ENCODE peak calls at places on chromosomes 13 and 19, in nine cellular contexts. Y is cardiac muscle cell, P is IMR-90, J is mammary epithelial cell, X is body of pancreas, K is ascending aorta, H is endodermal cell, V is adrenal gland, B is astrocyte. E is an unnamed sample.

GRCh38 chr19:45769821-45770191 is 754 bp upstream of the SIX5 start:
- DNase-seq in Y (no peak), P (peak; percentile 38), J (peak; percentile 47), X (peak; percentile 60), K (no peak), H (no peak), V (peak; percentile 69), B (no peak), E (no peak)

GRCh38 chr19:52936151-52936957 is 13.1 kb upstream of the ZNF888 start:
- DNase-seq in Y (peak; percentile 10), P (no peak), J (no peak), X (peak; percentile 60), K (no peak), H (no peak), V (no peak), B (no peak), E (no peak)

GRCh38 chr19:3358392-3358918 is 7.9 kb upstream of the NFIC start:
- DNase-seq in Y (no peak), P (no peak), J (no peak), X (no peak), K (no peak), H (no peak), V (no peak), B (no peak), E (no peak)

GRCh38 chr13:48188129-48188528 is 44.9 kb upstream of the ITM2B start:
- DNase-seq in Y (no peak), P (no peak), J (no peak), X (no peak), K (no peak), H (no peak), V (no peak), B (no peak), E (no peak)

GRCh38 chr19:12833747-12834417 is 497 bp downstream of the RTBDN start:
- DNase-seq in Y (peak; percentile 18), P (no peak), J (no peak), X (peak; percentile 21), K (no peak), H (peak; percentile 88), V (peak; percentile 35), B (no peak), E (no peak)

GRCh38 chr13:91804724-91805123 is 406.3 kb downstream of the GPC5 start:
- DNase-seq in Y (no peak), P (no peak), J (no peak), X (no peak), K (no peak), H (peak; percentile 42), V (no peak), B (no peak), E (no peak)

GRCh38 chr19:10292206-10292788 is 2.5 kb downstream of the ICAM5 start:
- DNase-seq in Y (peak; percentile 85), P (peak; percentile 78), J (peak; percentile 36), X (peak; percentile 80), K (peak; percentile 36), H (peak; percentile 98), V (peak; percentile 73), B (no peak), E (no peak)

GRCh38 chr13:99743079-99743478 is 228.5 kb downstream of the ZIC5 start:
- DNase-seq in Y (no peak), P (no peak), J (no peak), X (no peak), K (no peak), H (no peak), V (no peak), B (no peak), E (no peak)

GRCh38 chr19:6521718-6522646 is 8.8 kb upstream of the TNFSF9 start:
- DNase-seq in Y (peak; percentile 41), P (no peak), J (no peak), X (peak; percentile 27), K (no peak), H (no peak), V (no peak), B (no peak), E (no peak)

GRCh38 chr19:49148784-49149651 is 6.2 kb downstream of the HRC start:
- DNase-seq in Y (peak; percentile 98), P (peak; percentile 86), J (peak; percentile 91), X (peak; percentile 99), K (peak; percentile 88), H (peak; percentile 100), V (peak; percentile 100), B (peak; percentile 67), E (peak; percentile 53)

GRCh38 chr19:49151339-49152217 is 3.6 kb downstream of the HRC start:
- DNase-seq in Y (peak; percentile 53), P (peak; percentile 11), J (peak; percentile 84), X (peak; percentile 95), K (no peak), H (peak; percentile 99), V (peak; percentile 87), B (no peak), E (peak; percentile 66)

GRCh38 chr19:49150944-49151243 is 4.3 kb downstream of the HRC start:
- DNase-seq in Y (no peak), P (no peak), J (no peak), X (no peak), K (no peak), H (no peak), V (no peak), B (no peak), E (no peak)

GRCh38 chr19:49149652-49150105 is 5.5 kb downstream of the HRC start:
- DNase-seq in Y (peak; percentile 94), P (peak; percentile 83), J (peak; percentile 66), X (peak; percentile 80), K (no peak), H (peak; percentile 93), V (peak; percentile 83), B (peak; percentile 77), E (no peak)

DNA sequence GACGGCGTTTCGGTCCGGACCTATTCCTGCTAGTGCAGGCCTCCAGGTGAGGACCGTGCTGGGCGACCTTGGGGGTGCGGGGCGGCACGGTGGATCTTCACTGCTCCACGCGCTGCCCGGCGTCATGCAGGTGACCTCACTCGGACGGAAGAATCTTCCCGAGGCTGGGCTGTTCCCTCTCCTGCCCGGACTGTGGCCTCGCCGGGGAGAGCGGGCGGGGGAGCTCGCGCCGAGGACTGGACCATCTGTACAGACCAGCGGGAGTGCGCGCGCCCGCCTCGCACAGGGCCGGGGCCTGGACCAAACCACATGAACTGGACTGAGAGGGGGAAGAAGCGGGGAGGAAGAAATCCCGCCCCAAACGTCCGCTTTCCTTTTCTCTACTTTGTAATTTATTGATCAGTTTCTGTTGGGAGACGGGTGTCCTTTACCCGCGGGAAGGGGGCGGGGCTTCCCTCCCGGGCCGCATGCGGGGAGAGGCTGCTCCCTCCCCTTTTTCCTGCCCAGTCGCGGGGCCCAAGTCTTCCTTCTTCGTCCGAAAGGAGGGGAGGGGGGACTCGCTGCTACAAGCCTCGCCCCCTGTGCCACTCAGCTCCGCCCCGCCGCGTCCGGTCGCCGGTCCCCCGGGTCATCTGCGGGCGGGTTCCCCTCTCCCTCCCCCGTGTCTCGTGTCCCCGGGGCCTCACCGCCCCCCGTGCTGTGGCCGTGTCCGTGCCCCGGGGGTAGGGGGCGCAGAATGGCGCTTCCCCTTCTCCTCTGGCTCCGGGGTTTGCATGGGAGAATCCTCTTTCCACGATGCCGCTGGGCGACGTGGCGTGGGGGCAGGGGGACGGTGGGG is 4.9 kb downstream of the HRC start:
- DNase-seq in Y (peak; percentile 87), P (peak; percentile 65), J (peak; percentile 68), X (peak; percentile 91), K (no peak), H (peak; percentile 93), V (peak; percentile 92), B (peak; percentile 62), E (no peak)
- H3K4me1 ChIP-seq in Y (peaks cover 22% of the 10 kb centered on the region), P (peaks cover 12% of the 10 kb centered on the region), J (peaks cover 19% of the 10 kb centered on the region), X (peaks cover 42% of the 10 kb centered on the region), K (peaks cover 25% of the 10 kb centered on the region), H (peaks cover 6% of the 10 kb centered on the region), V (peaks cover 15% of the 10 kb centered on the region), B (peaks cover 8% of the 10 kb centered on the region), E (no peaks in the 10 kb centered on the region)

GRCh38 chr13:93865235-93865634 is 614.2 kb downstream of the DCT start:
- DNase-seq in Y (no peak), P (no peak), J (no peak), X (no peak), K (no peak), H (no peak), V (no peak), B (no peak), E (no peak)

GRCh38 chr13:93861818-93862217 is 617.7 kb downstream of the DCT start:
- DNase-seq in Y (peak; percentile 88), P (peak; percentile 92), J (peak; percentile 3), X (no peak), K (no peak), H (peak; percentile 49), V (peak; percentile 25), B (peak; percentile 93), E (no peak)

GRCh38 chr13:93857126-93857525 is 622.4 kb downstream of the DCT start:
- DNase-seq in Y (peak; percentile 47), P (peak; percentile 63), J (peak; percentile 65), X (no peak), K (no peak), H (no peak), V (no peak), B (peak; percentile 44), E (no peak)

GRCh38 chr13:93859666-93860065 is 619.8 kb downstream of the DCT start:
- DNase-seq in Y (peak; percentile 34), P (peak; percentile 90), J (no peak), X (no peak), K (no peak), H (no peak), V (no peak), B (peak; percentile 86), E (no peak)

DNA sequence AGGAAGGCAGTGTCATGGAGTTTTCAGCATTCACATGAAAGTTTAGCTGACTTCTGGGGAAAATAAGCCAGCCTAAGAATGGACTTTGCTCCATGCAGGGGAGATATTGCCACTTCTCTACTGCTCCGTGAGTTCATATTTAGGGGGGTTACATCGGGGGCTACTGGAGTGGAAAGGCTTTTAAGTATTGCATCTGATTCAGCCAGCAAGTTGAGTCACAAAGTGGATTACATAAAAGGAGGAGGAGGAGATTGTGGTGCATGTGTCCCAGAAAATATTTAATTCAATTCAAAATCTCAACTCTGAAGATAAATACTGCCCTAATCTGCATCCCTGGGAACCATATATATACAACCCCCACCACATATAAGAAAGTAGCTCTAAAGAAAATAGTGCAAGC is 617.2 kb downstream of the DCT start:
- DNase-seq in Y (peak; percentile 43), P (peak; percentile 60), J (no peak), X (no peak), K (no peak), H (no peak), V (no peak), B (peak; percentile 63), E (no peak)
- H3K4me3 ChIP-seq in Y (no peak overlapping the region), P (no peak overlapping the region), J (no peak overlapping the region), X (no peak overlapping the region), K (no peak overlapping the region), H (no peak overlapping the region), V (no peak overlapping the region), B (no peak overlapping the region), E (no peak overlapping the region)

DNA sequence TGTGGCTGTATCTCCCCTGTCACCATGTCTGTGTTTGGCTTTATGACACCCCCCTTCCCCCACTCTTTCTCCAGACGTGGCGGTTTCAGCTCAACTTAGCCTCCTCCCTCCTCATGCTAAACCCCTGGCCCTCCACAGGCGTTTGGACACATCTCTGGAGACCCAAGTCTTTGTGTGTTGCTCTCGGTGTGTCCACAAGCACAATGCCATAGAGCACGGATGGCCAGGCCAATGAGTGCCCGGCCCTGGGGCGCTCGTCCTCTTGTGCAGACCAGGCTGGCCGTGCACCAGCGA is 468 bp downstream of the PPP1R14A start:
- DNase-seq in Y (no peak), P (no peak), J (no peak), X (no peak), K (no peak), H (peak; percentile 66), V (peak; percentile 36), B (no peak), E (no peak)
- H3K27ac ChIP-seq in Y (peak overlapping the region; percentile 34), P (no peak overlapping the region), J (no peak overlapping the region), X (peak overlapping the region; percentile 46), K (peak overlapping the region; percentile 90), H (no peak overlapping the region), V (peak overlapping the region; percentile 87), B (no peak overlapping the region), E (peak overlapping the region; percentile 90)

GRCh38 chr13:109271991-109272454 is 514.4 kb downstream of the IRS2 start:
- DNase-seq in Y (no peak), P (no peak), J (peak; percentile 72), X (no peak), K (no peak), H (peak; percentile 64), V (no peak), B (peak; percentile 89), E (peak; percentile 71)
- H3K4me1 ChIP-seq in Y (no peaks in the 10 kb centered on the region), P (peaks cover 10% of the 10 kb centered on the region), J (peaks cover 26% of the 10 kb centered on the region), X (no peaks in the 10 kb centered on the region), K (no peaks in the 10 kb centered on the region), H (peaks cover 11% of the 10 kb centered on the region), V (no peaks in the 10 kb centered on the region), B (peaks cover 30% of the 10 kb centered on the region), E (peaks cover 15% of the 10 kb centered on the region)

E was measured in Panc1.